ENCODE peak calls at places on chromosomes 2 and 18, in four cellular contexts. One of them, this sample, is unnamed.
A peak's percentile ranks its signal among the peaks of the same experiment; 100 is the strongest.

GRCh38 chr2:75574106-75574505 is 13.4 kb upstream of the EVA1A start:
- DNase-seq in fibroblast of lung: no peak
- DNase-seq in GM23338: no peak
- DNase-seq in BE2C: no peak
- DNase-seq in this sample: no peak

GRCh38 chr2:133026536-133027177 is 356.7 kb upstream of the LYPD1 start:
- DNase-seq in fibroblast of lung: peak; percentile 17
- DNase-seq in BE2C: no peak
- DNase-seq in GM23338: peak; percentile 76
- DNase-seq in this sample: peak; percentile 86

GRCh38 chr2:33144243-33144642 is 197.5 kb downstream of the LTBP1 start:
- DNase-seq in fibroblast of lung: no peak
- DNase-seq in BE2C: no peak
- DNase-seq in GM23338: no peak
- DNase-seq in this sample: no peak

GRCh38 chr2:120945091-120945490 is 209.4 kb downstream of the GLI2 start:
- DNase-seq in fibroblast of lung: no peak
- DNase-seq in GM23338: no peak
- DNase-seq in BE2C: no peak
- DNase-seq in this sample: no peak

GRCh38 chr2:170525566-170525900 is 189.6 kb upstream of the SP5 start:
- DNase-seq in fibroblast of lung: peak; percentile 97
- DNase-seq in GM23338: no peak
- DNase-seq in BE2C: no peak
- DNase-seq in this sample: peak; percentile 78

GRCh38 chr2:241898681-241899270 is 29.2 kb downstream of the RTP5 start:
- DNase-seq in GM23338: no peak
- DNase-seq in fibroblast of lung: no peak
- DNase-seq in BE2C: no peak
- DNase-seq in this sample: no peak

GRCh38 chr2:120873958-120874357 is 138.3 kb downstream of the GLI2 start:
- DNase-seq in GM23338: no peak
- DNase-seq in fibroblast of lung: no peak
- DNase-seq in BE2C: no peak
- DNase-seq in this sample: no peak

GRCh38 chr2:99784282-99784681 is 294.5 kb upstream of the REV1 start:
- DNase-seq in GM23338: no peak
- DNase-seq in fibroblast of lung: no peak
- DNase-seq in BE2C: no peak
- DNase-seq in this sample: no peak

GRCh38 chr18:48945953-48946217 is 4.9 kb downstream of the SMAD7 start:
- DNase-seq in GM23338: no peak
- DNase-seq in BE2C: no peak
- DNase-seq in fibroblast of lung: no peak
- DNase-seq in this sample: no peak

DNA sequence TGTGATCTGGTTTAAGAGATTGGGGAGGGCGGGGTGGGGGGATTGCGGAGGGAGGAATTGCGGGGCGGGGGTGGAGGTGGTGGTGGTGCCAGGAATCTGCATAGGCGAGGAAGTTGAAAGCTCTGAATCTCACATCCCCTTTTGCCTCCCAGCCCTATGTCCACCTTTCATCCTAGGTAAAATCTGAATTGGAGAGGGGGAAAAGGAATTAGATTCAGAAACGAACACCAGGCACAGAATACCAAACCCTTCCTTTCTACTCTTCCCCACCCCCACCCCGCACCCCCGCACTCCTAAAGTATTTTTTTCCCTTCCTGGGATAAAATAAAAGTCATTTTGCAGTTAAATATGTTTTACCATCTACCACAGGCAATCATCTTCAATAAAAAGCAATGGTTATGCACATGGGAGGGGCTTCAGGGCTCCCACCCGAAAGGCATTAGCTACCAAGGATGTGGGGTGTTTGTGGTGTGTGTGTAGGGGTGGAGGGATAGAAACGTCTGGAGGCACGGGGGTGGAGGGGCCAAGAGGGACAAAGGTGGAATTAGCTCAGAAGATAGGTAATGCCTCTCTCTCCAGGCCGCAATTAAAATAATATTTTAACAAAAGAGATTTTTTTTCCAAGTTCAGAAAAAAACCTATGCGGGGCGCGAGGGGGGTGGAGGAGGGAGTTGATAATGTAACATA is 1.8 kb downstream of the IGFBP5 start:
- DNase-seq in BE2C: no peak
- DNase-seq in fibroblast of lung: no peak
- DNase-seq in GM23338: peak; percentile 22
- DNase-seq in this sample: no peak
- H3K27me3 ChIP-seq in BE2C: no peaks in the 10 kb centered on the region
- H3K27me3 ChIP-seq in fibroblast of lung: no peaks in the 10 kb centered on the region
- H3K27me3 ChIP-seq in GM23338: peaks cover 56% of the 10 kb centered on the region
- H3K27me3 ChIP-seq in this sample: peaks cover 25% of the 10 kb centered on the region

GRCh38 chr2:30282081-30282480 is 50.7 kb downstream of the LBH start:
- DNase-seq in BE2C: no peak
- DNase-seq in fibroblast of lung: no peak
- DNase-seq in GM23338: no peak
- DNase-seq in this sample: peak; percentile 18
- H3K27me3 ChIP-seq in BE2C: no peaks in the 10 kb centered on the region
- H3K27me3 ChIP-seq in fibroblast of lung: no peaks in the 10 kb centered on the region
- H3K27me3 ChIP-seq in GM23338: no peaks in the 10 kb centered on the region
- H3K27me3 ChIP-seq in this sample: no peaks in the 10 kb centered on the region

DNA sequence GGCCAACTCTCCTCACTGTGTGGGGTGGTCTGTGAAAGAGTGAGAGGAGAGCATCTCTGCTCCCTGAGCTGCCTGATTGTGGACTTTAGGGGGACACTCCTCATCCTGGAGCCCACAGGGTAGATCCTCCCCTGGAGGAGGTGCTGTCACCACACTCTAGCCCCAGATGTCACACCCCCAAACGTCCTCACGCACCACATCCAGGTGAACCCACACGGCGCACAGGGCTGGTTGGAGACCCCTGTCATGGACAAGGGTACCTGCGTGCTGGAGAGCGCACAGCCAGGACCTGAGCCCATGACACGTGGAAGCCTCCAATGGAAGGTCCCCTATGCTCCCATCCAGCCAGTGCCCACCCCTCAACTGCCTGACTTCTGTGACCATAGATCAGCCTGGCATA is 10.5 kb downstream of the AGXT start:
- DNase-seq in fibroblast of lung: no peak
- DNase-seq in BE2C: no peak
- DNase-seq in GM23338: no peak
- DNase-seq in this sample: no peak
- H3K27me3 ChIP-seq in fibroblast of lung: no peaks in the 10 kb centered on the region
- H3K27me3 ChIP-seq in BE2C: no peaks in the 10 kb centered on the region
- H3K27me3 ChIP-seq in GM23338: no peaks in the 10 kb centered on the region
- H3K27me3 ChIP-seq in this sample: no peaks in the 10 kb centered on the region

GRCh38 chr18:37499008-37499407 is 66.6 kb downstream of the CELF4 start:
- DNase-seq in BE2C: no peak
- DNase-seq in fibroblast of lung: no peak
- DNase-seq in GM23338: no peak
- DNase-seq in this sample: no peak
- H3K27me3 ChIP-seq in BE2C: no peaks in the 10 kb centered on the region
- H3K27me3 ChIP-seq in fibroblast of lung: no peaks in the 10 kb centered on the region
- H3K27me3 ChIP-seq in GM23338: no peaks in the 10 kb centered on the region
- H3K27me3 ChIP-seq in this sample: no peaks in the 10 kb centered on the region

DNA sequence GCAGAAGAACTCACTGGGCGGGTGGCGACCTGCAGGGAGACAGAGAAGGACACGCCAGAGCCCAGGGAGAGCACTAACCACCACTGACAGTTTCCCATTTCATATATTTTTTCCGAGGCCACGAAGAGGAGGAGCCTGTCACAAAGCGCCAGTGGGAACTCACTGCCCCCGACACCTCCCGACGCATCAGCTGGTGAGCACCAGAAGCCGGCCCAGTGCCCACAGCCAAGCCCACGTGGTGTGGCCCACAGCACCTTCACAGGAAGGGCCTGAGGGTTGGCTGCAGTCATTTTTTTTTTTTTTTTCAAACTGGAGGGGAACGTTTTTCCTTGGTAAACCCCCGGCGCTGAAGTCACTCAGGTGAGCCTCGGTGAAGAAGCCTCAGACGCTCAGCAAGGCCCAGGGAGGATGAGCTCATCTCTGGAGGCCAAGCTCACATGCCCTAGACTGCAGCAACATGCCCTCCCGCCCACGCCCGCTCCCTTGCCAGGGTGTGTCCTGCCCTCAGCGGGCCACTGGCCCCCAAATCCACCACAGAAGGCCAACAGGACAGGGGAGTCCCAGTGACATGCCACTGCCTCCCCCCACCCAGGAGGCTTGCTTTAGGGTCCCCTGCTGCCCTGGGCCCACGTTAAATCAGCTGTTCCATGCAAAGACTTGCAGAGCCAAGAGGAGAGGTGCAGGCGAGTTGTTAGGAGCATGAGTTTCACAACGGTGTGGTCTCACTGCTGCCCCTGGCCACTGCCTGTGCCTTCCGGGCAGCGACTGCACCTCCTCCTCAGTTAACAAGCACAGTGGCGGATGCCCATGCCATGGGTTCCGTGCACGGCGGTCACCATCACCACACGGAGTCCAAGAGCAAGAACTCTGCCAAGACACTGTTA is 68.1 kb downstream of the PARD6G start:
- DNase-seq in BE2C: no peak
- DNase-seq in GM23338: no peak
- DNase-seq in fibroblast of lung: no peak
- DNase-seq in this sample: no peak
- H3K27me3 ChIP-seq in BE2C: no peaks in the 10 kb centered on the region
- H3K27me3 ChIP-seq in GM23338: no peaks in the 10 kb centered on the region
- H3K27me3 ChIP-seq in fibroblast of lung: peaks cover 3% of the 10 kb centered on the region
- H3K27me3 ChIP-seq in this sample: no peaks in the 10 kb centered on the region

GRCh38 chr2:98314251-98314650 is 32.0 kb upstream of the CNGA3 start:
- DNase-seq in BE2C: no peak
- DNase-seq in GM23338: no peak
- DNase-seq in fibroblast of lung: no peak
- DNase-seq in this sample: no peak

GRCh38 chr2:98308532-98308931 is 37.7 kb upstream of the CNGA3 start:
- DNase-seq in GM23338: no peak
- DNase-seq in fibroblast of lung: no peak
- DNase-seq in BE2C: no peak
- DNase-seq in this sample: no peak

GRCh38 chr2:98311090-98311489 is 35.2 kb upstream of the CNGA3 start:
- DNase-seq in GM23338: no peak
- DNase-seq in BE2C: no peak
- DNase-seq in fibroblast of lung: no peak
- DNase-seq in this sample: no peak

GRCh38 chr2:98313512-98314250 is 32.6 kb upstream of the CNGA3 start:
- DNase-seq in fibroblast of lung: no peak
- DNase-seq in GM23338: no peak
- DNase-seq in BE2C: no peak
- DNase-seq in this sample: no peak

DNA sequence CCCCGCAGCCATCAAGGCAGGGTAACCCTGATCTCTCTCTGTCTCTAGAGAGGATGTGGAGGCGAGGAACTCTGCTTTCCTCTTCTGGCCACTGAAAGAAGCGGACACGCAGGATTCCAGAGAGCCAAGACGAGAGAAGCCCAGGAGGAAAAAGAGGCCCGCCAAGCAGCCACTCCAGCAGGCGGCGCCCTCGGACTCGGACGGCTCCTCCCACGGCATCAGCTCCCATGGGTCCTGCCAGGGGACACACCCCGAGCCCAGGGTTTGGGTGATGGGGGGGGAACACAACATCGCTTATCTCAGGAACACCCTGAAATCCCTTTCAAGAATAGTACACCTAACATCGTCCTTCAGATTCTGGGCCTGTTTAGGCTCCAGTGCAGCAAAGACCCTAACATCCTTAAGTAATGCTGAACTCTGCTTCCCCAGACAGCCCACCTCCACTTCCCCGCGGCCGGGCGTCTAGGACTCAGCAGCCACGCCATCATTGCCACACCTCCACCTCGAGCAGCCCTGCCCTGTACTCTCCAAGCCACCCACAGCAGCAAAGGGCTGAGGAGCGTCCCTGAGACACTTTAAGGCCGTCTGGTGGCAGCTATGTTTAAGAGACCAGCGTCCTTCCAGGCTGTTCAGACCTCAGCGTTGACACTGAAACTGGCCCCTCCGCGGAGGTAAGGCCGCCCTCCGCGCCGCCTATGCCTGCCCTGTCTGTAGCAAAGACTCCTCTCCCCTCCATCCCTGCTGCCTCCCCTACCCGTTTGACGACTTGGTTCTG is 34.3 kb upstream of the CNGA3 start:
- DNase-seq in BE2C: no peak
- DNase-seq in GM23338: peak; percentile 61
- DNase-seq in fibroblast of lung: no peak
- DNase-seq in this sample: peak; percentile 82
- H3K27me3 ChIP-seq in BE2C: no peaks in the 10 kb centered on the region
- H3K27me3 ChIP-seq in GM23338: no peaks in the 10 kb centered on the region
- H3K27me3 ChIP-seq in fibroblast of lung: no peaks in the 10 kb centered on the region
- H3K27me3 ChIP-seq in this sample: no peaks in the 10 kb centered on the region

DNA sequence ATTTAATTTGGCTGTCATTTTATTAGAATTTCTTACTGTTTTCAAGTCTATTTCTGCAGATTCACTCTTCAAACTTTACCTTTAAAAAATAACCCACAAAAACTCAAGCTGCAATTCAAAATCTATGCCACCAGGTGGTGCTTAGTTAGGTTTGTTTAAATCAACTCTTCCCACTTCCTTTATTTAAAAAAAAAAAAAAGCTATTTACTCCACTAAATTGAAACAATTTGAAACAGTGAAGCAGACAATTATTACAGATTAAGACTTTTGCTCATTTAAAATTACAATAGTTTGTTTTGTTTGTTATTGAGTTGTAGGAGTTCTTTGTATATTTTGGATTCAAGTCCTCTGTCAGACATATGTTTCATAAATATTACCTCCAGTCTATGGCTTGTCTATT is 300.0 kb downstream of the PDE11A start:
- DNase-seq in GM23338: peak; percentile 70
- DNase-seq in fibroblast of lung: peak; percentile 55
- DNase-seq in BE2C: peak; percentile 10
- DNase-seq in this sample: no peak
- H3K27me3 ChIP-seq in GM23338: no peaks in the 10 kb centered on the region
- H3K27me3 ChIP-seq in fibroblast of lung: no peaks in the 10 kb centered on the region
- H3K27me3 ChIP-seq in BE2C: no peaks in the 10 kb centered on the region
- H3K27me3 ChIP-seq in this sample: peaks cover 60% of the 10 kb centered on the region

GRCh38 chr18:10661333-10661732 is 135.5 kb downstream of the NAPG start:
- DNase-seq in GM23338: no peak
- DNase-seq in BE2C: no peak
- DNase-seq in fibroblast of lung: peak; percentile 93
- DNase-seq in this sample: no peak

GRCh38 chr18:10659594-10659993 is 133.8 kb downstream of the NAPG start:
- DNase-seq in GM23338: no peak
- DNase-seq in fibroblast of lung: no peak
- DNase-seq in BE2C: no peak
- DNase-seq in this sample: no peak

GRCh38 chr18:10660485-10660884 is 134.7 kb downstream of the NAPG start:
- DNase-seq in GM23338: no peak
- DNase-seq in fibroblast of lung: peak; percentile 97
- DNase-seq in BE2C: no peak
- DNase-seq in this sample: no peak

GRCh38 chr18:10659000-10659399 is 133.2 kb downstream of the NAPG start:
- DNase-seq in BE2C: no peak
- DNase-seq in fibroblast of lung: peak; percentile 9
- DNase-seq in GM23338: no peak
- DNase-seq in this sample: no peak

GRCh38 chr18:10663750-10664149 is 137.9 kb downstream of the NAPG start:
- DNase-seq in GM23338: no peak
- DNase-seq in fibroblast of lung: no peak
- DNase-seq in BE2C: no peak
- DNase-seq in this sample: no peak
- H3K27me3 ChIP-seq in GM23338: no peaks in the 10 kb centered on the region
- H3K27me3 ChIP-seq in fibroblast of lung: no peaks in the 10 kb centered on the region
- H3K27me3 ChIP-seq in BE2C: no peaks in the 10 kb centered on the region
- H3K27me3 ChIP-seq in this sample: no peaks in the 10 kb centered on the region

This sample was measured in endodermal cell.